ENCODE peak calls at places on chromosomes 12 and 14, in four cellular contexts. A is Peyer's patch, R is HCT116, T is heart left ventricle. W is an unnamed sample.

GRCh38 chr12:7984900-7985299 is 47.6 kb upstream of the FOXJ2 start:
- DNase-seq in A (no peak), R (no peak), T (no peak), W (no peak)

GRCh38 chr12:51009038-51009437 is 17.1 kb downstream of the SLC11A2 start:
- DNase-seq in A (peak; percentile 76), R (no peak), T (peak; percentile 63), W (peak; percentile 60)

GRCh38 chr12:2958432-2959193 is 584 bp upstream of the TEAD4 start:
- DNase-seq in A (peak; percentile 70), R (peak; percentile 33), T (peak; percentile 80), W (no peak)

GRCh38 chr12:56119361-56119796 is 1.3 kb downstream of the ZC3H10 start:
- DNase-seq in A (no peak), R (peak; percentile 82), T (peak; percentile 83), W (peak; percentile 79)

GRCh38 chr14:49961270-49962222 is 68.7 kb downstream of the ARF6 start:
- DNase-seq in A (no peak), R (no peak), T (no peak), W (no peak)

GRCh38 chr12:92105676-92106075 is 40.0 kb downstream of the BTG1 start:
- DNase-seq in A (no peak), R (no peak), T (no peak), W (no peak)

GRCh38 chr14:100554082-100554677 is 33.0 kb downstream of the BEGAIN start:
- DNase-seq in A (peak; percentile 85), R (no peak), T (peak; percentile 59), W (no peak)

GRCh38 chr14:64942531-64943111 is at the start of gene GPX2:
- DNase-seq in A (peak; percentile 85), R (no peak), T (no peak), W (peak; percentile 94)

GRCh38 chr12:45638386-45638785 is 91.1 kb upstream of the ARID2 start:
- DNase-seq in A (no peak), R (no peak), T (no peak), W (no peak)

GRCh38 chr14:21383848-21384493 is at the start of gene SUPT16H:
- DNase-seq in A (peak; percentile 95), R (peak; percentile 85), T (peak; percentile 97), W (peak; percentile 97)
- TF ChIP-seq POLR2A in A (peak; percentile 48), R (no peak), T (no peak), W (peak; percentile 29)

GRCh38 chr12:22285871-22286270 is 48.6 kb downstream of the ST8SIA1 start:
- DNase-seq in A (no peak), R (no peak), T (no peak), W (no peak)

GRCh38 chr12:22284871-22285270 is 49.6 kb downstream of the ST8SIA1 start:
- DNase-seq in A (no peak), R (no peak), T (no peak), W (no peak)

GRCh38 chr12:22283508-22283907 is 51.0 kb downstream of the ST8SIA1 start:
- DNase-seq in A (no peak), R (no peak), T (no peak), W (no peak)

GRCh38 chr12:22283006-22283506 is 51.5 kb downstream of the ST8SIA1 start:
- DNase-seq in A (no peak), R (no peak), T (no peak), W (no peak)

GRCh38 chr12:22282283-22282682 is 52.2 kb downstream of the ST8SIA1 start:
- DNase-seq in A (no peak), R (no peak), T (no peak), W (no peak)
- H3K27ac ChIP-seq in A (no peak overlapping the region), R (no peak overlapping the region), T (peak overlapping the region; percentile 29), W (no peak overlapping the region)

GRCh38 chr14:101891471-101891870 is 72.9 kb upstream of the DYNC1H1 start:
- DNase-seq in A (no peak), R (no peak), T (no peak), W (no peak)

GRCh38 chr14:101887219-101887618 is 77.2 kb upstream of the DYNC1H1 start:
- DNase-seq in A (peak; percentile 33), R (no peak), T (no peak), W (no peak)

GRCh38 chr14:101889366-101889765 is 75.0 kb upstream of the DYNC1H1 start:
- DNase-seq in A (no peak), R (no peak), T (no peak), W (no peak)

GRCh38 chr14:101888182-101888581 is 76.2 kb upstream of the DYNC1H1 start:
- DNase-seq in A (no peak), R (no peak), T (no peak), W (no peak)

DNA sequence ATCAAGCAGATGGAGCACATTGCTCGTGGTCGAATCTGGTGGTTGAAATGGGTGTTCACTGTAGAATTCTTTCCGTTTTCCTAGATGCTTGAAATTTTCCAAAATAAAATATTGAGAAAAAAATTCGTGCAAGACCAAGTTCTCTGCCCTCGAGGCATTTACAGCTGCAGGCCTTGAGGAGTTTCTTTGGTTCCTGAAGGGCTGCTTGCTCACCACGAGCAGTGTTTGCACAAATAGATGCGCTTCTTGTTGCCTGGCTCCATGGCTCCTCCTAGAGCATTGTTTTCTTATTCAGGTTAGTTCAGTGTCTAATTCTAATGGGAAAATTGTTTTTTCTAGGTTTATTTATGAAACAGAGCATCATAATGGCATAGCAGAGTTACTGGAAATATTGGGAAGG is 74.5 kb upstream of the DYNC1H1 start:
- DNase-seq in A (no peak), R (no peak), T (no peak), W (no peak)
- TF ChIP-seq CTCF in A (no peak), R (no peak), T (peak; percentile 24), W (no peak)

DNA sequence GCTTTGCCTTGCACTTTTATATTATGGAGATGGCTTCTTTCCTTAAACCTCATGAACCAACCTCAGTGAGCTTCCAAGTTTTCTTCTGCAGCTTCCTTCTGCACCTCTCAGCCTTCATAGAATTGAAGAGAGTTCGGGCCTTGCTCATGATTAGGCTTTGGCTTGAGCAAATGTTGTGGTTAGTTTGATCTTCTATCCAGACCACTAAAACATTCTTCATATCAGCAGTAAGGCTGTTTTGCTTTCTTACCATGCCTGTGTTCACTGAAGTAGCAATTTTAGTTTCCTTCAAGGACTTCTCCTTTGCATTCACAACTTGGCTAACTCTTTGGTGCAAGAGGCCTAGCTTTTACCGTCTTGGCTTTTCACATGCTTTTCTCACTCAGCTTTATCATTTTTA is 125.4 kb downstream of the SNAPC1 start:
- DNase-seq in A (no peak), R (no peak), T (no peak), W (no peak)
- TF ChIP-seq POLR2A in A (no peak), R (no peak), T (no peak), W (no peak)

DNA sequence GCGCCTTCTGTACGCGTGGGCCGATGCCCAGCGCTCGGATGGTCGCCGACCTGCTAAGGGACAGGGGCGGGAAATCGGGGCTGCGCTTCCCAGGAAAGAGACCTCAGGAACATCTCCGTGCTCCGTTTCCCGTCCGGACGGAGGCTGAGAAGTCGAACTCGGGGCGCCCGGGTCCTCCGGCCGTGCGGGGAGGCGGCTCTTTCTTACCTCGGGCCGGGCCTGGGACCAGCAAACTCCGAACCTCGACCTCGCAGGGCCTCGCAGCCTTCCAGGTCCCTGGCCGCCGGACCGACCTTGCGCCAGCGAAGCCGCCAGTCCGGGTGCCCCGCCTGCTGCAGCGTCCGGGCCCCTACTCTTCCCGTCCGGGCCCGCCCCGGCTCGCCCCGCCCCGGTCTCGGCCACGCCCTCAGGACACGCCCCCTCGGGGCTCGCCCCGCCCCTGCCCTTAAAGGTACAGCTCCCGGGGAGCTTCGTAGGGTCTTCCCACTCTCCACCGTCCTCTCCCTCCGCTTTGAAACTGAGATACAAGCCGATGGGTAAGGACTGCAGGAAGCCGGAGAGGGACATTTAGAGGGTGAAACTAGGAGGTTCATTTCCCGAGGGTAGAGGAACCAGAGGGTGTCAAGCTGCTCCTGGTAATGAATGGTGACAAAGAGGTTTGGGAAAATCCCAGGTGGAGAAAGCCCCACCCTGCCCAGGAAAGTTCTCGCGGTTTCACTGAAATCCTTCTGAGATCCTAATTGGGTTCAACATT is at the start of gene SLC8B1:
- DNase-seq in A (peak; percentile 94), R (no peak), T (peak; percentile 92), W (peak; percentile 93)
- H3K27ac ChIP-seq in A (peak within 1 kb of the TSS; percentile 75), R (peak within 1 kb of the TSS; percentile 65), T (peak within 1 kb of the TSS; percentile 63), W (peak within 1 kb of the TSS; percentile 86)

DNA sequence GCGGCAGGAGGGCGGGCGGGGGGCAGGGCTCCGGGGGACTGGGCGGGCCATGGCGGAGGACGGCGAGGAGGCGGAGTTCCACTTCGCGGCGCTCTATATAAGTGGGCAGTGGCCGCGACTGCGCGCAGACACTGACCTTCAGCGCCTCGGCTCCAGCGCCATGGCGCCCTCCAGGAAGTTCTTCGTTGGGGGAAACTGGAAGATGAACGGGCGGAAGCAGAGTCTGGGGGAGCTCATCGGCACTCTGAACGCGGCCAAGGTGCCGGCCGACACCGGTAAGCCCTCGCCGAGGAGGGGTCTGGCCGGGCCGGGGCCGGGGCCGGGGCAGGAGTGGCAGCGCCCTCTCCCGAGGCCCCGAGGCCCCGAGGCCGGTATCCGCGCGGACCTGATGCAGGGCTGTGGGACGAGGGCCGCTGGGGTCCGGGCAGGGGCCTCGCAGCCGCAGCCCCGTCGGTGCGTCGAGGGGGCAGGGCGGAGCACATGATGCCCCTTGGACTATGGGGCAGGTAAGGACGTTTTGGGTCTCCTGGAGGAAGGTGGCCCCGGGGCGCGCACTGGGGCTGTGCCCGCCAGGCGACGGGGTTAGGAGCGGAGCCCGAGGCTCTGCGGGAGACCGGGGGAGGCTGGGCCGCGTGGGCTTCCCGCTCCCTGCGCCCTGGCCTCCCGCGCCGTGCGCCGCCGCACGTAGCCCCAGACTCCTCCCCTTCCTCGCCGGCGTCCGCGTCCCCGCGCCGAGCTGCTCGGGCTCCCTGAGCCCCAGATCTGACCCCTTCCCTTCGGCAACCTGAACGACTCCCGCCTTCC is at the start of gene TPI1:
- DNase-seq in A (peak; percentile 92), R (no peak), T (peak; percentile 89), W (peak; percentile 92)
- TF ChIP-seq CTCF in A (no peak), R (no peak), T (peak; percentile 15), W (no peak)

DNA sequence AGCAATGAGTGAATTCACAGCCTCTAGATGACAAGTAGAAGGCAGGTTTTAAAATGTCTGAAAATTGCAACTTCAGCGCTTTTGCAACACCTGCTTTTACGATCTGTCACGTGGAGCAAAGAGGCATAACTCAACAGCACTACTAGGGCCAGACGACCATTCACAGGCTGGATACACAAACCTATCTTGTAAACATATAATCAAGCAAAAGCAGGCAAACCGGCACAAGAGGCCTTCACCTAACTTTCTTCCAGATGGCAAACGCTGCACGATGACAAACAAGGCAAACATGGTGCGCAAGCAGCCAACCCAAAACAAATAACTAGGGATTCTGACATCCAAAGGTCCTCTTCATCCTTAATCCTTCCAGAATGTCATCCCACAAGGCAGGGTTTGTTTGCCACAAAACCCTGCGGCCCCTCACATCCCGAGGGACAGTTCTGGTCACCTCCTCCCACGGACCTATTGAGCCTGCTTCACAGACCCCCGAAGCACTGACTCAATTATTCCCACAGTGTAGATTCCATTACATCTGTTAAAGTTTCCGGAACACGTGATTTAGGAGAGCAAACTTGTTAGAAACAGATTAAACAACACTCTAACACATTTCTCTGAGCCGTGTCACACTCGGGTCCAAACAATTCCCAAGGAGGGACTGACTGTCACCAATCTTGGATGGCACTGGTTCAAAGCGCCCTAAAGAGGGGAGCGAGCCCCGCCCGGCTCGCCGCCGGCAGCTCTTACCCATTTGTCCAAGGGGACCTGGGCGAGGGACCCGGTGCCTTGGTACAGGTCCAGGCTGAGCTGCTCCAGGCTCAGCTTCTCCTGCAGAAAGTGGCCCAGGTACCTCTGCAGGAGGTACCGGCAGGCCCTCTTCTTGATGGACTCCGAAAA is 823 bp downstream of the ATG2B start:
- DNase-seq in A (peak; percentile 59), R (peak; percentile 63), T (no peak), W (peak; percentile 55)
- TF ChIP-seq POLR2A in A (peak; percentile 55), R (no peak), T (no peak), W (peak; percentile 38)